ENCODE peak calls at places on chromosomes 12 and 14, in four cellular contexts. One of them, this sample, is unnamed.

GRCh38 chr14:99121027-99121875 is 150.7 kb downstream of the BCL11B start:
- DNase-seq in anterior cingulate cortex: no peak
- DNase-seq in SHP77: no peak
- DNase-seq in hippocampal formation: no peak
- DNase-seq in this sample: no peak

GRCh38 chr14:70856851-70857498 is 47.7 kb upstream of the MAP3K9 start:
- DNase-seq in anterior cingulate cortex: no peak
- DNase-seq in SHP77: no peak
- DNase-seq in hippocampal formation: no peak
- DNase-seq in this sample: no peak

GRCh38 chr14:104581521-104581920 is 2.0 kb downstream of the C14orf180 start:
- DNase-seq in anterior cingulate cortex: no peak
- DNase-seq in SHP77: no peak
- DNase-seq in hippocampal formation: no peak
- DNase-seq in this sample: no peak

GRCh38 chr14:101812071-101812470 is 50.6 kb downstream of the PPP2R5C start:
- DNase-seq in anterior cingulate cortex: no peak
- DNase-seq in SHP77: no peak
- DNase-seq in hippocampal formation: no peak
- DNase-seq in this sample: no peak

GRCh38 chr12:6214633-6215032 is 14.4 kb downstream of the CD9 start:
- DNase-seq in anterior cingulate cortex: no peak
- DNase-seq in SHP77: no peak
- DNase-seq in hippocampal formation: no peak
- DNase-seq in this sample: no peak

GRCh38 chr14:99189201-99189801 is 82.7 kb downstream of the BCL11B start:
- DNase-seq in anterior cingulate cortex: no peak
- DNase-seq in SHP77: no peak
- DNase-seq in hippocampal formation: peak
- DNase-seq in this sample: no peak

GRCh38 chr12:124422570-124423523 is 128.0 kb downstream of the RFLNA start:
- DNase-seq in anterior cingulate cortex: peak
- DNase-seq in SHP77: peak
- DNase-seq in hippocampal formation: peak
- DNase-seq in this sample: peak

GRCh38 chr14:89190779-89191513 is 226.1 kb downstream of the FOXN3 start:
- DNase-seq in anterior cingulate cortex: peak
- DNase-seq in SHP77: peak
- DNase-seq in hippocampal formation: peak
- DNase-seq in this sample: no peak

GRCh38 chr12:65232490-65233077 is 45.9 kb upstream of the MSRB3 start:
- DNase-seq in anterior cingulate cortex: no peak
- DNase-seq in SHP77: no peak
- DNase-seq in hippocampal formation: no peak
- DNase-seq in this sample: peak

GRCh38 chr12:13390381-13390856 is 193.9 kb downstream of the EMP1 start:
- DNase-seq in anterior cingulate cortex: peak
- DNase-seq in SHP77: peak
- DNase-seq in hippocampal formation: peak
- DNase-seq in this sample: peak

GRCh38 chr12:91616401-91616800 is 433.8 kb upstream of the DCN start:
- DNase-seq in anterior cingulate cortex: no peak
- DNase-seq in SHP77: no peak
- DNase-seq in hippocampal formation: no peak
- DNase-seq in this sample: no peak

GRCh38 chr14:98138666-98139065 is 1133.3 kb downstream of the BCL11B start:
- DNase-seq in anterior cingulate cortex: no peak
- DNase-seq in SHP77: no peak
- DNase-seq in hippocampal formation: no peak
- DNase-seq in this sample: peak

GRCh38 chr14:69117020-69117767 is 35.7 kb downstream of the DCAF5 start:
- DNase-seq in anterior cingulate cortex: no peak
- DNase-seq in SHP77: no peak
- DNase-seq in hippocampal formation: no peak
- DNase-seq in this sample: no peak

GRCh38 chr12:3380200-3381020 is 110.6 kb upstream of the PRMT8 start:
- DNase-seq in anterior cingulate cortex: no peak
- DNase-seq in SHP77: no peak
- DNase-seq in hippocampal formation: no peak
- DNase-seq in this sample: no peak

GRCh38 chr12:131831021-131831571 is 2.9 kb downstream of the MMP17 start:
- DNase-seq in anterior cingulate cortex: peak
- DNase-seq in SHP77: peak
- DNase-seq in hippocampal formation: no peak
- DNase-seq in this sample: no peak